ENCODE peak calls at places on chromosomes 12 and 14, in five cellular contexts. E is hepatocyte, F is PC-9, G is NCI-H1092 treated with DMSO at 0.1 percent for 48 hours, B is WERI-Rb-1. I is an unnamed sample.

GRCh38 chr12:69091447-69092022 is 147.8 kb upstream of the CPSF6 start:
- DNase-seq in E (no peak), F (no peak), G (no peak), B (no peak), I (no peak)

GRCh38 chr12:124758266-124759200 is 105.1 kb downstream of the SCARB1 start:
- DNase-seq in E (no peak), F (no peak), G (peak; percentile 88), B (peak; percentile 73), I (peak; percentile 40)

GRCh38 chr12:118773956-118774723 is 207.2 kb upstream of the SRRM4 start:
- DNase-seq in E (no peak), F (no peak), G (peak; percentile 92), B (no peak), I (no peak)

GRCh38 chr14:93311082-93311481 is 21.8 kb downstream of the BTBD7 start:
- DNase-seq in E (no peak), F (no peak), G (no peak), B (no peak), I (no peak)

GRCh38 chr14:55314449-55314848 is 43.2 kb downstream of the FBXO34 start:
- DNase-seq in E (no peak), F (no peak), G (no peak), B (no peak), I (no peak)

GRCh38 chr12:131927110-131928079 is 1.7 kb upstream of the PUS1 start:
- DNase-seq in E (no peak), F (no peak), G (no peak), B (no peak), I (no peak)

GRCh38 chr12:96085475-96085874 is 50.1 kb upstream of the LTA4H start:
- DNase-seq in E (no peak), F (no peak), G (no peak), B (no peak), I (no peak)

GRCh38 chr12:122878780-122879612 is 16.9 kb downstream of the VPS37B start:
- DNase-seq in E (no peak), F (no peak), G (no peak), B (no peak), I (no peak)

GRCh38 chr12:101620762-101621133 is 26.0 kb downstream of the MYBPC1 start:
- DNase-seq in E (no peak), F (no peak), G (no peak), B (no peak), I (no peak)

GRCh38 chr14:95495093-95495492 is 21.4 kb downstream of the SYNE3 start:
- DNase-seq in E (no peak), F (no peak), G (no peak), B (no peak), I (no peak)

GRCh38 chr12:85559534-85559933 is 276.7 kb downstream of the RASSF9 start:
- DNase-seq in E (no peak), F (no peak), G (no peak), B (no peak), I (no peak)

GRCh38 chr14:105203057-105203494 is 22.0 kb upstream of the NUDT14 start:
- DNase-seq in E (peak; percentile 85), F (peak; percentile 67), G (peak; percentile 34), B (peak; percentile 80), I (peak; percentile 35)

GRCh38 chr14:22536853-22537338 is 52.1 kb downstream of the DAD1 start:
- DNase-seq in E (peak; percentile 88), F (peak; percentile 49), G (no peak), B (no peak), I (no peak)

GRCh38 chr12:27924350-27925140 is 48.0 kb downstream of the PTHLH start:
- DNase-seq in E (peak; percentile 34), F (no peak), G (no peak), B (no peak), I (no peak)

GRCh38 chr14:92663049-92663448 is 85.4 kb downstream of the LGMN start:
- DNase-seq in E (no peak), F (no peak), G (no peak), B (no peak), I (no peak)

GRCh38 chr12:23484238-23484637 is 465.2 kb downstream of the SOX5 start:
- DNase-seq in E (no peak), F (no peak), G (peak; percentile 34), B (no peak), I (no peak)